ENCODE peak calls at places on chromosomes 4 and X, in six cellular contexts. One of them, this sample, is unnamed.
A peak's percentile ranks its signal among the peaks of the same experiment; 100 is the strongest.

GRCh38 chr4:19158451-19158850 is 1093.3 kb upstream of the SLIT2 start:
- DNase-seq in spleen: no peak
- DNase-seq in B cell: no peak
- DNase-seq in fibroblast of mammary gland: no peak
- DNase-seq in astrocyte of the spinal cord: no peak
- DNase-seq in mucosa of descending colon: no peak
- DNase-seq in this sample: no peak

GRCh38 chr4:143234153-143234552 is 49.4 kb downstream of the USP38 start:
- DNase-seq in astrocyte of the spinal cord: no peak
- DNase-seq in spleen: no peak
- DNase-seq in mucosa of descending colon: no peak
- DNase-seq in B cell: no peak
- DNase-seq in fibroblast of mammary gland: no peak
- DNase-seq in this sample: no peak

GRCh38 chrX:103343105-103343504 is 13.1 kb downstream of the TCEAL7 start:
- DNase-seq in spleen: no peak
- DNase-seq in B cell: no peak
- DNase-seq in astrocyte of the spinal cord: peak; percentile 56
- DNase-seq in fibroblast of mammary gland: peak; percentile 63
- DNase-seq in mucosa of descending colon: no peak
- DNase-seq in this sample: peak; percentile 29

GRCh38 chr4:89022426-89023128 is 34.4 kb downstream of the FAM13A start:
- DNase-seq in spleen: no peak
- DNase-seq in fibroblast of mammary gland: no peak
- DNase-seq in astrocyte of the spinal cord: peak; percentile 11
- DNase-seq in mucosa of descending colon: no peak
- DNase-seq in B cell: no peak
- DNase-seq in this sample: no peak

GRCh38 chr4:7893539-7893938 is 46.1 kb downstream of the AFAP1 start:
- DNase-seq in astrocyte of the spinal cord: no peak
- DNase-seq in spleen: no peak
- DNase-seq in fibroblast of mammary gland: no peak
- DNase-seq in B cell: no peak
- DNase-seq in mucosa of descending colon: no peak
- DNase-seq in this sample: no peak

GRCh38 chrX:9532349-9532748 is 67.5 kb downstream of the TBL1X start:
- DNase-seq in B cell: no peak
- DNase-seq in mucosa of descending colon: no peak
- DNase-seq in astrocyte of the spinal cord: peak; percentile 20
- DNase-seq in spleen: no peak
- DNase-seq in fibroblast of mammary gland: peak; percentile 65
- DNase-seq in this sample: no peak

GRCh38 chr4:143819029-143819428 is 86.3 kb downstream of the GYPE start:
- DNase-seq in mucosa of descending colon: no peak
- DNase-seq in fibroblast of mammary gland: no peak
- DNase-seq in B cell: no peak
- DNase-seq in astrocyte of the spinal cord: no peak
- DNase-seq in spleen: no peak
- DNase-seq in this sample: no peak

GRCh38 chrX:50697691-50698090 is 116.3 kb downstream of the SHROOM4 start:
- DNase-seq in astrocyte of the spinal cord: peak; percentile 80
- DNase-seq in B cell: no peak
- DNase-seq in mucosa of descending colon: no peak
- DNase-seq in spleen: no peak
- DNase-seq in fibroblast of mammary gland: peak; percentile 69
- DNase-seq in this sample: no peak

GRCh38 chr4:140135529-140136021 is 18.4 kb downstream of the MAML3 start:
- DNase-seq in mucosa of descending colon: peak; percentile 40
- DNase-seq in fibroblast of mammary gland: peak; percentile 42
- DNase-seq in B cell: no peak
- DNase-seq in astrocyte of the spinal cord: peak; percentile 38
- DNase-seq in spleen: no peak
- DNase-seq in this sample: no peak

GRCh38 chrX:125651426-125651825 is 331.8 kb downstream of the TEX13C start:
- DNase-seq in B cell: no peak
- DNase-seq in fibroblast of mammary gland: peak; percentile 2
- DNase-seq in mucosa of descending colon: no peak
- DNase-seq in astrocyte of the spinal cord: peak; percentile 38
- DNase-seq in spleen: no peak
- DNase-seq in this sample: no peak

GRCh38 chr4:150348079-150348478 is 233.9 kb upstream of the MAB21L2 start:
- DNase-seq in astrocyte of the spinal cord: peak; percentile 74
- DNase-seq in mucosa of descending colon: no peak
- DNase-seq in B cell: no peak
- DNase-seq in spleen: no peak
- DNase-seq in fibroblast of mammary gland: peak; percentile 85
- DNase-seq in this sample: no peak

GRCh38 chrX:70254909-70255308 is 5.1 kb downstream of the P2RY4 start:
- DNase-seq in mucosa of descending colon: no peak
- DNase-seq in astrocyte of the spinal cord: no peak
- DNase-seq in fibroblast of mammary gland: no peak
- DNase-seq in spleen: no peak
- DNase-seq in B cell: no peak
- DNase-seq in this sample: no peak

GRCh38 chr4:187493661-187494060 is 501.9 kb upstream of the ZFP42 start:
- DNase-seq in B cell: no peak
- DNase-seq in spleen: no peak
- DNase-seq in fibroblast of mammary gland: no peak
- DNase-seq in astrocyte of the spinal cord: no peak
- DNase-seq in mucosa of descending colon: no peak
- DNase-seq in this sample: no peak

GRCh38 chr4:4585012-4585670 is 43.3 kb upstream of the STX18 start:
- DNase-seq in astrocyte of the spinal cord: peak; percentile 62
- DNase-seq in fibroblast of mammary gland: peak; percentile 81
- DNase-seq in B cell: no peak
- DNase-seq in spleen: no peak
- DNase-seq in mucosa of descending colon: no peak
- DNase-seq in this sample: no peak

GRCh38 chr4:123871351-123871750 is 474.8 kb downstream of the SPRY1 start:
- DNase-seq in mucosa of descending colon: no peak
- DNase-seq in spleen: no peak
- DNase-seq in astrocyte of the spinal cord: no peak
- DNase-seq in B cell: no peak
- DNase-seq in fibroblast of mammary gland: no peak
- DNase-seq in this sample: no peak

GRCh38 chrX:38987135-38987780 is 186.0 kb downstream of the MID1IP1 start:
- DNase-seq in spleen: no peak
- DNase-seq in fibroblast of mammary gland: peak; percentile 12
- DNase-seq in astrocyte of the spinal cord: no peak
- DNase-seq in mucosa of descending colon: peak; percentile 29
- DNase-seq in B cell: no peak
- DNase-seq in this sample: no peak

GRCh38 chrX:38982843-38983242 is 181.6 kb downstream of the MID1IP1 start:
- DNase-seq in fibroblast of mammary gland: no peak
- DNase-seq in mucosa of descending colon: no peak
- DNase-seq in B cell: no peak
- DNase-seq in astrocyte of the spinal cord: no peak
- DNase-seq in spleen: no peak
- DNase-seq in this sample: no peak

GRCh38 chrX:38986586-38986985 is 185.3 kb downstream of the MID1IP1 start:
- DNase-seq in astrocyte of the spinal cord: no peak
- DNase-seq in spleen: no peak
- DNase-seq in fibroblast of mammary gland: no peak
- DNase-seq in mucosa of descending colon: no peak
- DNase-seq in B cell: no peak
- DNase-seq in this sample: no peak

GRCh38 chrX:38985945-38986344 is 184.7 kb downstream of the MID1IP1 start:
- DNase-seq in fibroblast of mammary gland: no peak
- DNase-seq in spleen: no peak
- DNase-seq in mucosa of descending colon: no peak
- DNase-seq in B cell: no peak
- DNase-seq in astrocyte of the spinal cord: no peak
- DNase-seq in this sample: no peak

GRCh38 chrX:38985375-38985774 is 184.1 kb downstream of the MID1IP1 start:
- DNase-seq in B cell: peak; percentile 28
- DNase-seq in spleen: no peak
- DNase-seq in fibroblast of mammary gland: peak; percentile 36
- DNase-seq in mucosa of descending colon: no peak
- DNase-seq in astrocyte of the spinal cord: no peak
- DNase-seq in this sample: peak; percentile 50
- TF ChIP-seq CTCF in B cell: peak; percentile 23
- TF ChIP-seq CTCF in spleen: peak; percentile 31
- TF ChIP-seq CTCF in fibroblast of mammary gland: peak; percentile 24
- TF ChIP-seq CTCF in mucosa of descending colon: no peak
- TF ChIP-seq CTCF in astrocyte of the spinal cord: peak; percentile 9
- TF ChIP-seq CTCF in this sample: no peak

GRCh38 chrX:153549807-153550206 is 32.4 kb downstream of the ATP2B3 start:
- DNase-seq in fibroblast of mammary gland: no peak
- DNase-seq in mucosa of descending colon: no peak
- DNase-seq in spleen: no peak
- DNase-seq in B cell: no peak
- DNase-seq in astrocyte of the spinal cord: no peak
- DNase-seq in this sample: no peak

GRCh38 chrX:153556767-153557166 is 39.3 kb downstream of the ATP2B3 start:
- DNase-seq in astrocyte of the spinal cord: no peak
- DNase-seq in B cell: no peak
- DNase-seq in spleen: no peak
- DNase-seq in mucosa of descending colon: no peak
- DNase-seq in fibroblast of mammary gland: no peak
- DNase-seq in this sample: no peak

GRCh38 chrX:153551135-153551534 is 33.7 kb downstream of the ATP2B3 start:
- DNase-seq in mucosa of descending colon: no peak
- DNase-seq in B cell: no peak
- DNase-seq in astrocyte of the spinal cord: no peak
- DNase-seq in spleen: no peak
- DNase-seq in fibroblast of mammary gland: peak; percentile 55
- DNase-seq in this sample: no peak

GRCh38 chrX:153557618-153558017 is 40.2 kb downstream of the ATP2B3 start:
- DNase-seq in B cell: no peak
- DNase-seq in astrocyte of the spinal cord: no peak
- DNase-seq in mucosa of descending colon: no peak
- DNase-seq in fibroblast of mammary gland: no peak
- DNase-seq in spleen: no peak
- DNase-seq in this sample: no peak

GRCh38 chrX:153554519-153555167 is 37.2 kb downstream of the ATP2B3 start:
- DNase-seq in mucosa of descending colon: peak; percentile 75
- DNase-seq in spleen: peak; percentile 86
- DNase-seq in astrocyte of the spinal cord: peak; percentile 22
- DNase-seq in B cell: peak; percentile 77
- DNase-seq in fibroblast of mammary gland: peak; percentile 45
- DNase-seq in this sample: peak; percentile 82
- TF ChIP-seq CTCF in mucosa of descending colon: peak; percentile 21
- TF ChIP-seq CTCF in spleen: peak; percentile 79
- TF ChIP-seq CTCF in astrocyte of the spinal cord: peak; percentile 71
- TF ChIP-seq CTCF in B cell: peak; percentile 66
- TF ChIP-seq CTCF in fibroblast of mammary gland: peak; percentile 69
- TF ChIP-seq CTCF in this sample: peak; percentile 64

GRCh38 chr4:13982008-13982407 is 354.5 kb upstream of the BOD1L1 start:
- DNase-seq in spleen: no peak
- DNase-seq in astrocyte of the spinal cord: no peak
- DNase-seq in mucosa of descending colon: no peak
- DNase-seq in B cell: no peak
- DNase-seq in fibroblast of mammary gland: no peak
- DNase-seq in this sample: no peak
- TF ChIP-seq CTCF in spleen: no peak
- TF ChIP-seq CTCF in astrocyte of the spinal cord: no peak
- TF ChIP-seq CTCF in mucosa of descending colon: no peak
- TF ChIP-seq CTCF in B cell: no peak
- TF ChIP-seq CTCF in fibroblast of mammary gland: no peak
- TF ChIP-seq CTCF in this sample: no peak

DNA sequence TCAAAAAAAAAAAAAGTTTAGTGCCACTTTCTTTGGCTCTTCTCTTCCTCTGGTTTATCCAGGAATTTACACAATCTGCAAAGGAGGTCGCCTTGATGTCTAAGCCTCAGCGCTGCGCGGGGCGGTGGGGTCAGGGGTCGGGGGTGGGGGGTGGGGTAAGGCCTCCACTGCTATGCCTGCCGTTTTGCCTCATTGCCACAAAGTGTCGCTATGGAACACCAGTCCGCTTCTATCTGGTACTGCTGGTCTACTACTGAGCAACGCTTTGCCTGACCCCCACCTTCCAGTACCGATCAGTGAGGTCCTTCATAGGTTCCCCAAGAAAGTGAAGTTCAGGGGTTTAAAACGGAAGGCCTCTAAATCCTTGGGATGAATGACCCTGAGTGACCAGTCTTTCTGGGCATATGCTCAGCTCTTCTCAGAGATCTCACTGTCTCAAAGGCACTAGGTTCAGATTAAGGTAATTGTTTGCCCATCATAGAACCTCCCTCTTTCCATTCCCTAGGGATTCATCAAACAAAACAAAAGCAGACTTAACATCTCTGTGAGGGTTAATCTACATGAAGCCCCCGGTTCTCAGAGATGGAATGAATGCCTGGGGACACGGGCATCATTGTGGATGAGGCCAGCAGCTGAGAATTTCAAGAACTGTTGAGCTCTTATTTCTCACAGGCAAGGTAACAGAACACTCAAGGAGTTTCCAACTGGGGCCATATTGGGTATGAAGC is 16.9 kb upstream of the TSR2 start:
- DNase-seq in fibroblast of mammary gland: no peak
- DNase-seq in spleen: no peak
- DNase-seq in astrocyte of the spinal cord: no peak
- DNase-seq in mucosa of descending colon: no peak
- DNase-seq in B cell: no peak
- DNase-seq in this sample: peak; percentile 44
- TF ChIP-seq CTCF in fibroblast of mammary gland: no peak
- TF ChIP-seq CTCF in spleen: no peak
- TF ChIP-seq CTCF in astrocyte of the spinal cord: peak; percentile 9
- TF ChIP-seq CTCF in mucosa of descending colon: no peak
- TF ChIP-seq CTCF in B cell: no peak
- TF ChIP-seq CTCF in this sample: peak; percentile 20

GRCh38 chr4:55183926-55184599 is 58.7 kb upstream of the KDR start:
- DNase-seq in fibroblast of mammary gland: peak; percentile 98
- DNase-seq in B cell: no peak
- DNase-seq in spleen: no peak
- DNase-seq in astrocyte of the spinal cord: peak; percentile 96
- DNase-seq in mucosa of descending colon: no peak
- DNase-seq in this sample: no peak
- TF ChIP-seq CTCF in fibroblast of mammary gland: no peak
- TF ChIP-seq CTCF in B cell: no peak
- TF ChIP-seq CTCF in spleen: no peak
- TF ChIP-seq CTCF in astrocyte of the spinal cord: no peak
- TF ChIP-seq CTCF in mucosa of descending colon: no peak
- TF ChIP-seq CTCF in this sample: no peak

GRCh38 chr4:45437381-45437780 is 686.5 kb downstream of the GABRG1 start:
- DNase-seq in mucosa of descending colon: no peak
- DNase-seq in B cell: no peak
- DNase-seq in spleen: no peak
- DNase-seq in fibroblast of mammary gland: no peak
- DNase-seq in astrocyte of the spinal cord: no peak
- DNase-seq in this sample: no peak

GRCh38 chr4:45438047-45438446 is 685.8 kb downstream of the GABRG1 start:
- DNase-seq in B cell: no peak
- DNase-seq in astrocyte of the spinal cord: no peak
- DNase-seq in mucosa of descending colon: no peak
- DNase-seq in spleen: no peak
- DNase-seq in fibroblast of mammary gland: no peak
- DNase-seq in this sample: no peak

GRCh38 chr4:45442466-45442865 is 681.4 kb downstream of the GABRG1 start:
- DNase-seq in fibroblast of mammary gland: peak; percentile 24
- DNase-seq in spleen: no peak
- DNase-seq in B cell: no peak
- DNase-seq in astrocyte of the spinal cord: peak; percentile 18
- DNase-seq in mucosa of descending colon: no peak
- DNase-seq in this sample: no peak
- TF ChIP-seq CTCF in fibroblast of mammary gland: peak; percentile 47
- TF ChIP-seq CTCF in spleen: peak; percentile 26
- TF ChIP-seq CTCF in B cell: no peak
- TF ChIP-seq CTCF in astrocyte of the spinal cord: peak; percentile 34
- TF ChIP-seq CTCF in mucosa of descending colon: no peak
- TF ChIP-seq CTCF in this sample: no peak

This sample was measured in GM13976.